ENCODE peak calls at places on chromosome 3, in eight cellular contexts. One of them, this sample, is unnamed.

GRCh38 chr3:61847784-61848462 is 286.6 kb downstream of the PTPRG start:
- DNase-seq in Right ventricle myocardium superior: peak
- DNase-seq in naive thymus-derived CD4-positive, alpha-beta T cell: no peak
- DNase-seq in GM12865: no peak
- DNase-seq in AG09309: no peak
- DNase-seq in kidney tubule cell: peak
- DNase-seq in A549: no peak
- DNase-seq in nephron progenitor cell: no peak
- DNase-seq in this sample: no peak

GRCh38 chr3:43759297-43759782 is 68.6 kb downstream of the ABHD5 start:
- DNase-seq in naive thymus-derived CD4-positive, alpha-beta T cell: peak
- DNase-seq in nephron progenitor cell: peak
- DNase-seq in GM12865: peak
- DNase-seq in AG09309: no peak
- DNase-seq in Right ventricle myocardium superior: no peak
- DNase-seq in A549: peak
- DNase-seq in kidney tubule cell: peak
- DNase-seq in this sample: no peak

GRCh38 chr3:171840831-171841619 is 2.1 kb upstream of the TMEM212 start:
- DNase-seq in AG09309: no peak
- DNase-seq in GM12865: no peak
- DNase-seq in naive thymus-derived CD4-positive, alpha-beta T cell: no peak
- DNase-seq in nephron progenitor cell: peak
- DNase-seq in A549: no peak
- DNase-seq in kidney tubule cell: no peak
- DNase-seq in Right ventricle myocardium superior: no peak
- DNase-seq in this sample: no peak

GRCh38 chr3:129567176-129567705 is 24.3 kb downstream of the H1-8 start:
- DNase-seq in nephron progenitor cell: no peak
- DNase-seq in naive thymus-derived CD4-positive, alpha-beta T cell: no peak
- DNase-seq in GM12865: no peak
- DNase-seq in Right ventricle myocardium superior: peak
- DNase-seq in A549: no peak
- DNase-seq in AG09309: no peak
- DNase-seq in kidney tubule cell: no peak
- DNase-seq in this sample: peak

GRCh38 chr3:72380193-72380592 is 468.1 kb downstream of the SHQ1 start:
- DNase-seq in GM12865: no peak
- DNase-seq in kidney tubule cell: peak
- DNase-seq in nephron progenitor cell: no peak
- DNase-seq in naive thymus-derived CD4-positive, alpha-beta T cell: no peak
- DNase-seq in AG09309: no peak
- DNase-seq in Right ventricle myocardium superior: no peak
- DNase-seq in A549: no peak
- DNase-seq in this sample: no peak

GRCh38 chr3:99499235-99499798 is 139.1 kb upstream of the COL8A1 start:
- DNase-seq in AG09309: no peak
- DNase-seq in A549: peak
- DNase-seq in GM12865: peak
- DNase-seq in naive thymus-derived CD4-positive, alpha-beta T cell: no peak
- DNase-seq in nephron progenitor cell: peak
- DNase-seq in kidney tubule cell: peak
- DNase-seq in Right ventricle myocardium superior: no peak
- DNase-seq in this sample: no peak

GRCh38 chr3:37124431-37124830 is 50.0 kb downstream of the LRRFIP2 start:
- DNase-seq in A549: no peak
- DNase-seq in nephron progenitor cell: no peak
- DNase-seq in kidney tubule cell: no peak
- DNase-seq in Right ventricle myocardium superior: no peak
- DNase-seq in naive thymus-derived CD4-positive, alpha-beta T cell: no peak
- DNase-seq in GM12865: no peak
- DNase-seq in AG09309: no peak
- DNase-seq in this sample: no peak

GRCh38 chr3:52572221-52572620 is 35.8 kb downstream of the UQCC5 start:
- DNase-seq in A549: no peak
- DNase-seq in AG09309: no peak
- DNase-seq in GM12865: no peak
- DNase-seq in kidney tubule cell: no peak
- DNase-seq in nephron progenitor cell: no peak
- DNase-seq in Right ventricle myocardium superior: no peak
- DNase-seq in naive thymus-derived CD4-positive, alpha-beta T cell: no peak
- DNase-seq in this sample: no peak

GRCh38 chr3:129793356-129793755 is 100.2 kb downstream of the TMCC1 start:
- DNase-seq in nephron progenitor cell: no peak
- DNase-seq in naive thymus-derived CD4-positive, alpha-beta T cell: no peak
- DNase-seq in kidney tubule cell: peak
- DNase-seq in A549: peak
- DNase-seq in Right ventricle myocardium superior: no peak
- DNase-seq in GM12865: peak
- DNase-seq in AG09309: no peak
- DNase-seq in this sample: no peak

GRCh38 chr3:71541313-71541712 is 42.2 kb downstream of the FOXP1 start:
- DNase-seq in naive thymus-derived CD4-positive, alpha-beta T cell: no peak
- DNase-seq in AG09309: no peak
- DNase-seq in GM12865: no peak
- DNase-seq in kidney tubule cell: no peak
- DNase-seq in Right ventricle myocardium superior: no peak
- DNase-seq in nephron progenitor cell: no peak
- DNase-seq in A549: no peak
- DNase-seq in this sample: no peak

GRCh38 chr3:65732060-65732933 is 306.4 kb downstream of the MAGI1 start:
- DNase-seq in GM12865: peak
- DNase-seq in Right ventricle myocardium superior: no peak
- DNase-seq in kidney tubule cell: peak
- DNase-seq in nephron progenitor cell: peak
- DNase-seq in naive thymus-derived CD4-positive, alpha-beta T cell: no peak
- DNase-seq in A549: peak
- DNase-seq in AG09309: peak
- DNase-seq in this sample: peak

GRCh38 chr3:129688310-129688895 is 81.9 kb upstream of the PLXND1 start:
- DNase-seq in GM12865: no peak
- DNase-seq in A549: peak
- DNase-seq in kidney tubule cell: peak
- DNase-seq in AG09309: no peak
- DNase-seq in naive thymus-derived CD4-positive, alpha-beta T cell: no peak
- DNase-seq in nephron progenitor cell: peak
- DNase-seq in Right ventricle myocardium superior: peak
- DNase-seq in this sample: peak

GRCh38 chr3:18369561-18370185 is 55.5 kb downstream of the SATB1 start:
- DNase-seq in Right ventricle myocardium superior: no peak
- DNase-seq in naive thymus-derived CD4-positive, alpha-beta T cell: no peak
- DNase-seq in AG09309: no peak
- DNase-seq in nephron progenitor cell: no peak
- DNase-seq in kidney tubule cell: no peak
- DNase-seq in A549: no peak
- DNase-seq in GM12865: no peak
- DNase-seq in this sample: peak

GRCh38 chr3:60027335-60027734 is 977.5 kb upstream of the CFAP20DC start:
- DNase-seq in Right ventricle myocardium superior: no peak
- DNase-seq in GM12865: no peak
- DNase-seq in A549: no peak
- DNase-seq in nephron progenitor cell: no peak
- DNase-seq in AG09309: no peak
- DNase-seq in naive thymus-derived CD4-positive, alpha-beta T cell: no peak
- DNase-seq in kidney tubule cell: no peak
- DNase-seq in this sample: no peak

GRCh38 chr3:187150599-187150998 is 11.3 kb upstream of the RPL39L start:
- DNase-seq in kidney tubule cell: peak
- DNase-seq in AG09309: no peak
- DNase-seq in nephron progenitor cell: no peak
- DNase-seq in Right ventricle myocardium superior: peak
- DNase-seq in A549: no peak
- DNase-seq in naive thymus-derived CD4-positive, alpha-beta T cell: peak
- DNase-seq in GM12865: peak
- DNase-seq in this sample: no peak

This sample was measured in NCI-H1694 treated with DMSO at 0.1 percent for 48 hours.